ENCODE peak calls at places on chromosome 16, in five cellular contexts. K, L, I, V and M are unnamed samples.

GRCh38 chr16:57604177-57604576 is 24.3 kb upstream of the ADGRG1 start:
- DNase-seq in K (no peak), L (no peak), I (no peak), V (no peak), M (no peak)

GRCh38 chr16:58022601-58023371 is 2.8 kb upstream of the MMP15 start:
- DNase-seq in K (peak; percentile 33), L (no peak), I (no peak), V (peak; percentile 37), M (no peak)

GRCh38 chr16:81697886-81698635 is 81.0 kb upstream of the PLCG2 start:
- DNase-seq in K (no peak), L (no peak), I (no peak), V (no peak), M (no peak)

GRCh38 chr16:2365397-2365796 is 24.9 kb upstream of the ABCA3 start:
- DNase-seq in K (no peak), L (no peak), I (no peak), V (no peak), M (peak; percentile 16)

GRCh38 chr16:89863741-89864391 is 9.5 kb upstream of the TCF25 start:
- DNase-seq in K (no peak), L (no peak), I (peak; percentile 63), V (peak; percentile 24), M (no peak)

GRCh38 chr16:66927012-66927436 is 1.7 kb upstream of the RRAD start:
- DNase-seq in K (peak; percentile 65), L (peak; percentile 61), I (no peak), V (no peak), M (no peak)

GRCh38 chr16:27110524-27110896 is 43.8 kb downstream of the C16orf82 start:
- DNase-seq in K (no peak), L (no peak), I (no peak), V (no peak), M (no peak)

GRCh38 chr16:5328546-5328945 is 231.0 kb upstream of the EEF2KMT start:
- DNase-seq in K (no peak), L (no peak), I (no peak), V (no peak), M (no peak)

GRCh38 chr16:4182581-4183257 is 59.2 kb downstream of the SRL start:
- DNase-seq in K (no peak), L (no peak), I (no peak), V (no peak), M (no peak)

GRCh38 chr16:35732046-35732810 is 2272.8 kb downstream of the TP53TG3F start:
- DNase-seq in K (no peak), L (no peak), I (no peak), V (no peak), M (no peak)

GRCh38 chr16:66278604-66279262 is 87.8 kb upstream of the CDH5 start:
- DNase-seq in K (no peak), L (no peak), I (no peak), V (peak; percentile 5), M (no peak)

DNA sequence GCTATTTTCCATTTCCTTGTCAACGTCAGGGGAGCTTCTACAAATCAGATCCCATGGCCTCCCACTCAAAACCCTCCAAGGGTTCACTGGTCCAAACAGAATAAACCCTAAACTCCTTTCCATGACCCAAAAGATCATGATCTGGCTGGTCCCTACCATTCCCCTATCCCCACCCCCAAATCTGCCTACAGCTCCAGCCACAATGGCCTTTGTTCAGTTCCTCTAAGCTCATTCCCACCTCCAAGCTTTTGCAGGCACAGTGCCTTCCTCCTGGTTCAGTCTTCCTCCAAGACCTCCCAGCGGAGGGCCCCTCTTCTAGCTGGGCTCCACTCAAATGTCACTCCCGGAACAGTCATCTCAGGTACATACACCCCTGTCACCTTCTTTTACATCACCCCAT is 2.0 kb downstream of the GPRC5B start:
- DNase-seq in K (no peak), L (no peak), I (no peak), V (no peak), M (no peak)
- H3K4me3 ChIP-seq in K (no peak overlapping the region), L (no peak overlapping the region), I (no peak overlapping the region), V (no peak overlapping the region), M (no peak overlapping the region)

DNA sequence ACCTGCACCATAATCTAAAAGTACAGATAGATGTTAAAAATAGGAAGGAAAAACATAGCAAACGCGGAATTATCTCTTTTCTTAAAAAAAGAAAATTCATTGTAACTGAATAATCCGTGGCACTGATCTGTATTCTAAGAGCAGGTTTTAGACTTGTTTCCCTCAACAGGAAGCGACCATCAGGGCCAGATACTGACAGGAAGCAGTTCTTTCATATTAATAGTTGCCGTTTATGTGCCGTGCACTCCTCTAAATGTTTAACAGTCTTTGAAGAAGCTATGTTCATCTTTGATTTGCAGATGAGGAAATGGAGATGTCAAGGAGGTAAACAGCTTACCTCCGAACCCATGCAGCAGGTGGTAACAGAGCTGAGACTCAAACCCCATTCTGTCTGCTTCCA is 23.6 kb downstream of the DYNLRB2 start:
- DNase-seq in K (no peak), L (no peak), I (peak; percentile 80), V (no peak), M (no peak)
- H3K4me3 ChIP-seq in K (no peak overlapping the region), L (no peak overlapping the region), I (peak overlapping the region; percentile 68), V (no peak overlapping the region), M (no peak overlapping the region)

GRCh38 chr16:68469728-68470460 is 21.6 kb upstream of the SMPD3 start:
- DNase-seq in K (no peak), L (no peak), I (peak; percentile 47), V (peak; percentile 37), M (no peak)
- H3K4me3 ChIP-seq in K (no peak overlapping the region), L (no peak overlapping the region), I (peak overlapping the region; percentile 87), V (peak overlapping the region; percentile 23), M (no peak overlapping the region)

DNA sequence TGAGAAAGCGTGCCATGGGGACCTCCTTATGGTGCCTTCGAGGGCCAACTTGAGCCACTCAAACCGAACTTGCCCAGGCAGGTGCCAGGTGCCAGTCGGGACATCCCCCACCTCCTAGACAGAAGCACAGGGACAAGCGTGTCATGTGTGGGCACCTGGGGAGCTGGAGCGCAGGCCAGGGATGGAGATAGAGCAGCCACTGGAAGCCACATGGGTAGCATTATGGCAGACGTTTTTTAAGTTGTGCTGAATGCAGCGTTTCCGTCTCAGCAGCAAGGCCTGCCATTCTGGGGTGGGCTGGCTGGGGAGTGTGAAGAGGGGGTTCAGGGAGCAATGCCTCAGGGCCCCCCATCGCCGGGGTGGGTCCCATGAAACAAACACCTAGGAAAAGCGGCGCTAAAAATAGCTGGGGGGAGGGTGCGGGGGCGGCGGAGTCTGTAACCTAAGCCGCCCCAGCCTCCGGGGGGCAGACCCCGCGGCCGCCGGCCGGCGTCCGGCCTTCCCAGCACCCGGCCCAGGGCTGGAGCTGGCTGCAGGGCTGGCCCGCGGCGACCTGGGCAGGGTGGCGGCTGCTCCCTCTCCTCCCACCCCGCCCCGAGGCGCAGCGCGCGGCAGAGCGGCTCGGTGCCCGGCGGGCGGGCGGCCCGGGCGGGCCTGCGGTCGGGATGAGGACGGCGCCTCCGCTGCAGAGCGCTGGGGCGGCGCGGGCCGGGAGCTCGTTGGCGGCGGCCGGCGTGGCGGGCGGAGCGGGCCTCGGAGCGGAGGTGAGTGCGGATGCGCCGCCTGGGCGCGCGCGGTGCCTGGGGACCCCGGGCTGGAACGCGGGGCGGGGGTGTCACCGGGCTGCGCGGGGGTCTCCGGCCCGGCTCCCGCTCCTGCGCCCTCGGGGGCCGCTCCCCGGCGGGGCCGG is at the start of gene ZNF469:
- DNase-seq in K (no peak), L (no peak), I (no peak), V (no peak), M (no peak)
- H3K4me3 ChIP-seq in K (peak within 1 kb of the TSS; percentile 72), L (peak within 1 kb of the TSS; percentile 50), I (no peak within 1 kb of the TSS), V (peak within 1 kb of the TSS; percentile 36), M (peak within 1 kb of the TSS; percentile 47)

GRCh38 chr16:17301593-17302135 is 169.1 kb downstream of the XYLT1 start:
- DNase-seq in K (no peak), L (no peak), I (no peak), V (peak; percentile 76), M (no peak)
- H3K4me3 ChIP-seq in K (no peak overlapping the region), L (no peak overlapping the region), I (no peak overlapping the region), V (no peak overlapping the region), M (no peak overlapping the region)

GRCh38 chr16:30582611-30583340 is 2.7 kb downstream of the ZNF785 start:
- DNase-seq in K (no peak), L (no peak), I (no peak), V (no peak), M (no peak)
- H3K4me3 ChIP-seq in K (no peak overlapping the region), L (no peak overlapping the region), I (no peak overlapping the region), V (no peak overlapping the region), M (no peak overlapping the region)

GRCh38 chr16:11424118-11424460 is 78.8 kb downstream of the RMI2 start:
- DNase-seq in K (no peak), L (no peak), I (no peak), V (no peak), M (no peak)
- H3K4me3 ChIP-seq in K (no peak overlapping the region), L (no peak overlapping the region), I (no peak overlapping the region), V (no peak overlapping the region), M (no peak overlapping the region)

GRCh38 chr16:84833142-84833495 is 13.3 kb downstream of the CRISPLD2 start:
- DNase-seq in K (no peak), L (no peak), I (no peak), V (no peak), M (no peak)

GRCh38 chr16:84830765-84831384 is 11.1 kb downstream of the CRISPLD2 start:
- DNase-seq in K (no peak), L (no peak), I (no peak), V (no peak), M (no peak)

GRCh38 chr16:84833542-84834402 is 14.0 kb downstream of the CRISPLD2 start:
- DNase-seq in K (no peak), L (no peak), I (no peak), V (no peak), M (no peak)

GRCh38 chr16:84834403-84834772 is 14.6 kb downstream of the CRISPLD2 start:
- DNase-seq in K (no peak), L (peak; percentile 82), I (no peak), V (no peak), M (no peak)

DNA sequence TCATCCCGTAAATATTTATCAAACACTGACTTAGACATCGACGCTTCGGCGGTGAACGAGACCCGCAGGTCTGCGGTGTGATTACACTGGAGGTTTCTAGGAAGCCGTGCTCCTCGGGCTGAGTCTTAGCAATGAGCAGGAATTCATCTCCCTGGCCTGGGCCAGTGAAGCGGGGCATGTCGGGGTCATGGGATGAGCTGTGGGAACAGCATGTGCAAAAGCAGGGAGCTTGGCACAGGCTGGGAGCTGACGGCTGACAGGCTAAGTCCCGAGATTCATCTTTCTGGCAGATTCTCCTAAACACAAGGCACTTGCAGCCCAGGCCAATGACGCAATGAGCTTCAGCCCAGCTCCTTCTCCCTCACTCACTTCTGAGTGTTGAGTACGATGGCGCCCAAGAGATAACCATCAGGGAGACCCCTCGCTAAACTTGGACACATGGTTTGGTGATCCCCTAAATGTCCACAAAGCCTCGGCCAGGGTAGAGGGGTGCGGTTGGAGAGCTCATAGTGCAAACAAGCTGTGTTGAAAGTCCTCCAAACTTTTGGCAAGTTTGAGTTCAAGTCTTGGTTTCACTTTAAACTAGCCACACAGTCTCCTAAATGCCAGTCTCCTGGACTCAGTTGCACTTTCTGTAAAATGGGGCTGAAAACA is 12.8 kb downstream of the CRISPLD2 start:
- DNase-seq in K (peak; percentile 79), L (peak; percentile 98), I (no peak), V (no peak), M (no peak)
- H3K4me3 ChIP-seq in K (no peak overlapping the region), L (peak overlapping the region; percentile 25), I (no peak overlapping the region), V (no peak overlapping the region), M (no peak overlapping the region)